ENCODE peak calls at places on chromosomes 7 and 10, in seven cellular contexts. Z is adipocyte, L is cardiac muscle cell, M is left lung, N is RWPE2, T is ovary, S is psoas muscle. Q is an unnamed sample. For H3K4me1, the result is how much of the 10 kb centered on the place peaks cover.

GRCh38 chr10:52818019-52818418 is 45.4 kb upstream of the MBL2 start:
- DNase-seq in N (no peak), L (peak), Z (peak), S (no peak), T (no peak), M (no peak), Q (no peak)

GRCh38 chr7:128108129-128108528 is 76.9 kb upstream of the LRRC4 start:
- DNase-seq in M (peak), T (no peak), Z (no peak), N (peak), L (no peak), S (no peak), Q (no peak)

GRCh38 chr10:28177944-28178637 is 124.8 kb downstream of the MPP7 start:
- DNase-seq in Z (peak), M (no peak), S (no peak), N (no peak), L (no peak), T (no peak), Q (no peak)

GRCh38 chr10:120606051-120606764 is 149.2 kb downstream of the PLPP4 start:
- DNase-seq in S (no peak), T (no peak), Z (no peak), N (no peak), L (no peak), M (no peak), Q (no peak)

GRCh38 chr10:79149662-79150443 is 81.1 kb downstream of the ZMIZ1 start:
- DNase-seq in T (peak), S (peak), L (peak), M (peak), Z (peak), N (peak), Q (peak)

GRCh38 chr7:106071356-106071998 is 40.6 kb downstream of the SYPL1 start:
- DNase-seq in L (peak), S (no peak), M (no peak), N (no peak), T (no peak), Z (no peak), Q (no peak)

GRCh38 chr10:4671451-4672145 is 154.4 kb upstream of the AKR1E2 start:
- DNase-seq in S (no peak), Z (no peak), M (no peak), L (no peak), N (peak), T (no peak), Q (no peak)

GRCh38 chr7:80379034-80379433 is 132.8 kb downstream of the GNAT3 start:
- DNase-seq in M (no peak), L (peak), Z (peak), S (no peak), T (no peak), N (no peak), Q (no peak)

GRCh38 chr7:85682819-85683218 is 496.0 kb upstream of the SEMA3D start:
- DNase-seq in S (no peak), M (no peak), N (no peak), T (no peak), L (peak), Z (peak), Q (no peak)

GRCh38 chr10:130213286-130214080 is 77.3 kb downstream of the GLRX3 start:
- DNase-seq in N (no peak), L (no peak), S (no peak), T (no peak), Z (no peak), M (no peak), Q (no peak)

GRCh38 chr7:30976381-30976780 is 12.6 kb downstream of the GHRHR start:
- DNase-seq in T (no peak), M (no peak), N (no peak), S (no peak), L (no peak), Z (no peak), Q (no peak)

GRCh38 chr7:121669144-121669543 is 203.8 kb upstream of the PTPRZ1 start:
- DNase-seq in Z (no peak), M (no peak), N (no peak), T (no peak), L (no peak), S (no peak), Q (no peak)

GRCh38 chr7:47780555-47780954 is 167.7 kb downstream of the PKD1L1 start:
- DNase-seq in L (no peak), T (no peak), N (no peak), M (no peak), Z (no peak), S (no peak), Q (no peak)

GRCh38 chr7:47779341-47779771 is 168.9 kb downstream of the PKD1L1 start:
- DNase-seq in Z (no peak), L (no peak), T (no peak), M (no peak), S (no peak), N (no peak), Q (no peak)

GRCh38 chr7:47783456-47784240 is 164.6 kb downstream of the PKD1L1 start:
- DNase-seq in N (no peak), Z (peak), T (peak), S (no peak), L (peak), M (no peak), Q (no peak)

GRCh38 chr7:47782792-47783191 is 165.5 kb downstream of the PKD1L1 start:
- DNase-seq in S (no peak), Z (no peak), N (no peak), T (no peak), M (no peak), L (no peak), Q (no peak)

DNA sequence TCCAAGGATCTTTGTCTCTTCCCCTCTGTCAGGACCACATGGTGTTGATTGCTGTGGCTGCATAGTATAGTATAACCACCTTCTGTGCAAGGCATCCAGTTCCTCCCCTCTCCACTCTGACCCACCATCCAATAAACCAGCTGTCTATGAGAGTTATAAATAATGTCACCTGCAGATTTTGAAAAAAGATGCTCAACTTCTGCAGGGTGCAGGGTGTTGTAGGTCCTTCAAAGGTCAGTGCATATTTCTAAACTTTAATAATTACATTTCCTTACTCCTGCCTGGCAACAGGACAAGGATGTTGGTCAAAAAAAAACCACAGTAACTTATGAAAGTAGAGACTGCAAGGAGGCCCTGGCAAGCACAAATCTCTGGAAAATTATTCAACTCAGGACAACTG is 166.2 kb downstream of the PKD1L1 start:
- DNase-seq in M (no peak), Z (peak), L (peak), T (no peak), N (no peak), S (no peak), Q (no peak)
- H3K4me1 ChIP-seq in M (under half), Z (half or more), L (under half), T (under half), N (under half), S (under half), Q (under half)

DNA sequence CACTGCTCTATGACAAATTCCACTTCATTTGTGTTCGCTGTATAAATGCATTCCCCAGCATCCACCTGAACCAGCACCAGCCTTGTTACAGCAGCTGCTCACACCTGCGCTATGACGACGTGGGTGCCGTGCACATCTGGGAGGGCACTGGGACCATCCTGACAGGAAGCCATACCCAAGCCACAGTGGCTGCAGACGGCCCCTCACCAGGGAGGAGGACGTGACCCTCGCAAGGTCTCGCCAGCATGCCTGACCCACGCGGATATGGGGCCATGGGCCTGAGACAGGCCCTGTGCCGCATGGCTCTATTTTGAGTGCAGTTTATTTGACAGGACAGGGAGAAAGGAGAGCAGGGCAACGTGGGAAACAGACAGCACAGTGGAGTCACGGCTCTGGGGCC is 201.2 kb downstream of the MAD1L1 start:
- DNase-seq in Z (no peak), S (peak), T (no peak), N (peak), L (no peak), M (peak), Q (no peak)
- H3K4me3 ChIP-seq in Z (no peak), S (no peak), T (no peak), N (no peak), L (no peak), M (no peak), Q (no peak)

GRCh38 chr10:48604039-48604407 is 850 bp downstream of the ARHGAP22 start:
- DNase-seq in N (no peak), L (no peak), Z (no peak), T (no peak), M (no peak), S (no peak), Q (peak)
- H3K4me1 ChIP-seq in N (under half), L (under half), Z (under half), T (under half), M (under half), S (under half), Q (under half)

DNA sequence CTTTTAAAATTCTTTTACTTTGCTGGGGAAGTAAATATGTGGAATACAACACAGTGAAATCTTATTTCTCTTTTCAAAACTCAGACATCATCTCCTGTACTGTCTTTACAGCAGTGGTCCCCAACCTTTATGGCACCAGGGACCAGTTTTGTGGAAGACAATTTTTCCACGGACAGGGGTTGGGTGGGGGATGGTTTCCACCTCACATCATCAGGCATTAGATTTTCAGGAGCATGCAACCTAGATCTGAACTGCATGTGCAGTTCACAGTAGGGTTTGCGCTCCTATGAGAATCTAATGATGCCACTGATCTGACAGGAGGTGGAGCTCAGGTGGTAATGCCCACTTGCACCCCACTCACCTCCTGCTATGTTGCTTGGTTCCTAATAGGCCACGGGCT is 12.2 kb downstream of the TMEM60 start:
- DNase-seq in T (no peak), Z (no peak), M (no peak), N (no peak), L (no peak), S (no peak), Q (no peak)
- H3K4me3 ChIP-seq in T (no peak), Z (no peak), M (no peak), N (no peak), L (no peak), S (no peak), Q (no peak)

GRCh38 chr10:95511314-95511713 is 49.9 kb downstream of the SORBS1 start:
- DNase-seq in L (no peak), N (no peak), T (no peak), S (no peak), Z (no peak), M (no peak), Q (no peak)
- H3K4me1 ChIP-seq in L (under half), N (under half), T (under half), S (half or more), Z (under half), M (under half), Q (half or more)

DNA sequence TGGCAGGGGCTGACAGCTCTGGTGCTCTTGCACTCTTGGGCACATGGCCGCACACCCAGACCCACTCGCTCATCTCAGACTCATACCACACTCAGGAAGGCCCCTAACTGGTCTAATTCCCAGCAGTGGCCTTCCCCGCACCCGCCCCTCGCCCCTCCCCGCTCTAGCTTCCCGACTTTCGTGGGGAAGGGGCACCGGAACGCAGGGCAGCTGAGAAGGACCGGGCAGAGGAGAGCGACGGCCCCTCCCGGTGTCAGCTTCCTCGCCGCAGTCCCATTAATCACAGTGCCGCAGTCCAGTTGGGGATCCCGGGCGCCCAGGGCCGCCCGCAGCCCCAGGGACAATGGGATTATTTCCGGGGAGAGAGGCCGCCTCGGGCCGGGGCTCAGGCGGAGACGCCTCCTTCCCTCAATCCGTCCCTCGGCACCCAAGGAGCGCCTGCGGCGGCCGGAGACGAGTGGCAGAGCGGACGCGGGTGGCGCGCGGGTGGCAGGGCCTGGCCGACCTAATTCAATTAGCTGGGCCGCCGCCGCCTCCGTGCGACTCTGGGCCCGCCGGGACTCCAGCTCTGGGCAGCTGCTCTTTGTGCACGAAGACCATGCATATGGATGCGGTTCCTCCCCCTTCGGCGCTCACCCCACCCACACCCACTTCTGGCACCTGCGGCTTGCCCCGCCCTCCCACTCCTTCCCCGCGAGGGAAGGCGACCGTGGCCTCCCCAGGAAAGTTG is 7.8 kb upstream of the TLX1 start:
- DNase-seq in T (no peak), M (no peak), S (peak), N (no peak), Z (no peak), L (no peak), Q (no peak)
- H3K4me3 ChIP-seq in T (no peak), M (no peak), S (peak), N (no peak), Z (no peak), L (peak), Q (peak)

DNA sequence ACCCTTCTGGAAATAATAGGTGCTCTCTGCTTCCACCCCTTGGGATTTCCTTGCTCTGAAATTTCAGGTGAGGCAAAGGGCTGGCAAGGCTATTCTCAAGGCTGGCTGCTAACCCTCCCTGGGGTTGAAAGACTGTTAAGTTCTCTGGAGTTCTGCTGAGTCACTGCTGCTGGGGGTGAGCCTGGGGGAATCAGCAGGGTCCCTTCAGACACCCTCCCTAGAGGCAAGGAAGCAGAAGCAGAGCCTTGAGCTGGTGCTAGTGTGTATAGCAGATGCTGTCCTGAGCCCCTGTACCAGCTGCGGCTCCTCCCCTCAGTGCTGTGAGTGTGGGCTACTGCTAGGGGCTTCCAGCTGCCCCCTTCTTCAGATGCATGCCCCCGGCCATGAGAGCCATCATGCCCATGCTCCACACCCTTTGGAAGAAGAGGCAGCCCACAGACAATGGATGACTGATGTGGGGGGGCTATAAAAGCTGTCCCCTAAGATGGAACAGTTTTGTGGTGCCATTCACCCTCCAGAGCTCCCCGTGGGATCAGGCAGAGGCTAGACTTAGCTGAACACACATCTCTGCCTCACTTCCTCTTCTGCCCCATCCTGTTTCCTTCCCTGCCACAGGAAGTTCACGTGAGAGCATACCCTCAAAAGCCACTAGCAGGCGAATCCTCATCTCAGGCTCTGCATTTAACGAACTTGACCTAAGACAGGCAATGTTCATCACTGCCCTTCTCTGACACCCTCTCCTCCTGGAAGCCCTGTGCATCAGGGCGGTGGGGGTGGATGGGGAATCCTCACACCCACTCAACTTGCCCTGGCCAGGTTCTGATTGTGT is 91.8 kb downstream of the SH3PXD2A start:
- DNase-seq in S (no peak), N (no peak), T (no peak), Z (peak), M (no peak), L (no peak), Q (no peak)
- H3K4me1 ChIP-seq in S (half or more), N (half or more), T (under half), Z (under half), M (under half), L (under half), Q (half or more)

Q was measured in right atrium auricular region.